ENCODE peak calls at places on chromosomes 16 and 17, in four cellular contexts. V is fibroblast of mammary gland, N is HTR-8/SVneo, G is body of pancreas. F is an unnamed sample.

GRCh38 chr16:57642368-57643135 is 14.1 kb downstream of the ADGRG1 start:
- DNase-seq in V (no peak), N (no peak), G (no peak), F (no peak)

GRCh38 chr17:19019041-19019941 is 14.7 kb upstream of the FAM83G start:
- DNase-seq in V (no peak), N (no peak), G (peak; percentile 7), F (no peak)

GRCh38 chr16:29962344-29962994 is 590 bp downstream of the TMEM219 start:
- DNase-seq in V (peak; percentile 40), N (no peak), G (no peak), F (no peak)

GRCh38 chr16:7997966-7998365 is 592.3 kb downstream of the TMEM114 start:
- DNase-seq in V (no peak), N (no peak), G (no peak), F (no peak)

GRCh38 chr17:37461668-37462067 is 28.0 kb upstream of the DUSP14 start:
- DNase-seq in V (peak; percentile 44), N (no peak), G (no peak), F (no peak)

GRCh38 chr16:57115504-57116182 is 23.3 kb downstream of the CPNE2 start:
- DNase-seq in V (peak; percentile 37), N (no peak), G (peak; percentile 23), F (no peak)

GRCh38 chr17:65123757-65124675 is 13.2 kb upstream of the RGS9 start:
- DNase-seq in V (peak; percentile 79), N (no peak), G (no peak), F (no peak)

GRCh38 chr16:84386044-84386443 is 17.7 kb downstream of the ATP2C2 start:
- DNase-seq in V (no peak), N (no peak), G (no peak), F (no peak)

GRCh38 chr16:27644165-27644564 is 94.2 kb downstream of the KATNIP start:
- DNase-seq in V (no peak), N (no peak), G (no peak), F (no peak)

GRCh38 chr17:82548681-82549303 is 29.3 kb downstream of the FOXK2 start:
- DNase-seq in V (peak; percentile 47), N (no peak), G (no peak), F (peak; percentile 47)

GRCh38 chr17:64130559-64131001 is 636 bp upstream of the ERN1 start:
- DNase-seq in V (peak; percentile 69), N (peak; percentile 55), G (no peak), F (peak; percentile 57)

GRCh38 chr17:71975998-71976649 is 144.7 kb upstream of the SOX9 start:
- DNase-seq in V (peak; percentile 93), N (peak; percentile 92), G (peak; percentile 51), F (peak; percentile 61)

GRCh38 chr16:58753711-58754134 is 19.6 kb upstream of the GOT2 start:
- DNase-seq in V (no peak), N (no peak), G (no peak), F (no peak)

GRCh38 chr16:57600048-57600835 is 28.2 kb upstream of the ADGRG1 start:
- DNase-seq in V (peak; percentile 42), N (peak; percentile 65), G (peak; percentile 88), F (peak; percentile 62)

GRCh38 chr16:85119333-85120005 is 7.2 kb upstream of the CIBAR2 start:
- DNase-seq in V (no peak), N (no peak), G (no peak), F (no peak)

GRCh38 chr16:86574646-86575045 is 3.7 kb upstream of the FOXL1 start:
- DNase-seq in V (no peak), N (no peak), G (no peak), F (no peak)

GRCh38 chr17:79995691-79996090 is 40.0 kb downstream of the TBC1D16 start:
- DNase-seq in V (no peak), N (no peak), G (no peak), F (no peak)

GRCh38 chr16:65500919-65501318 is 379.1 kb upstream of the CDH11 start:
- DNase-seq in V (no peak), N (no peak), G (no peak), F (no peak)

GRCh38 chr17:82257473-82257872 is 16.0 kb downstream of the CSNK1D start:
- DNase-seq in V (peak; percentile 66), N (no peak), G (peak; percentile 58), F (no peak)

GRCh38 chr16:77435240-77435819 is 496 bp upstream of the ADAMTS18 start:
- DNase-seq in V (no peak), N (no peak), G (no peak), F (no peak)

GRCh38 chr17:49341356-49341755 is 20.7 kb downstream of the ZNF652 start:
- DNase-seq in V (no peak), N (no peak), G (no peak), F (no peak)

GRCh38 chr17:57666946-57667345 is 78.2 kb downstream of the CCDC182 start:
- DNase-seq in V (no peak), N (no peak), G (no peak), F (no peak)

GRCh38 chr17:38970128-38970527 is 2.9 kb upstream of the FBXO47 start:
- DNase-seq in V (no peak), N (no peak), G (no peak), F (no peak)

GRCh38 chr16:3101018-3101840 is 2.1 kb upstream of the ZSCAN10 start:
- DNase-seq in V (peak; percentile 39), N (peak; percentile 44), G (no peak), F (no peak)

GRCh38 chr17:78379134-78379497 is 667 bp downstream of the PGS1 start:
- DNase-seq in V (peak; percentile 92), N (no peak), G (no peak), F (peak; percentile 67)

F was measured in lung.